ENCODE peak calls at places on chromosomes 6 and 20, in eight cellular contexts. C is psoas muscle, N is heart right ventricle, K is HCT116, P is dorsolateral prefrontal cortex, S is PC-9, I is IMR-90, D is left ventricle myocardium inferior. Y is an unnamed sample.

GRCh38 chr6:168192195-168192900 is 113.3 kb upstream of the FRMD1 start:
- DNase-seq in C (no peak), N (no peak), K (no peak), P (no peak), S (no peak), I (no peak), D (no peak), Y (peak)

GRCh38 chr6:150169609-150170008 is 26.8 kb downstream of the PPP1R14C start:
- DNase-seq in C (no peak), N (no peak), K (peak), P (no peak), S (no peak), I (peak), D (no peak), Y (no peak)

GRCh38 chr6:143108278-143108677 is 47.6 kb downstream of the AIG1 start:
- DNase-seq in C (no peak), N (no peak), K (no peak), P (no peak), S (no peak), I (no peak), D (no peak), Y (no peak)

GRCh38 chr20:50037123-50037522 is 54.3 kb downstream of the SNAI1 start:
- DNase-seq in C (no peak), N (no peak), K (no peak), P (no peak), S (no peak), I (no peak), D (no peak), Y (no peak)

GRCh38 chr6:29953001-29953436 is 10.7 kb downstream of the HLA-A start:
- DNase-seq in C (peak), N (no peak), K (peak), P (no peak), S (no peak), I (peak), D (no peak), Y (no peak)

GRCh38 chr6:41937881-41938574 is 3.6 kb downstream of the CCND3 start:
- DNase-seq in C (no peak), N (peak), K (no peak), P (no peak), S (no peak), I (no peak), D (no peak), Y (no peak)

GRCh38 chr6:167501831-167502385 is 177.0 kb downstream of the TTLL2 start:
- DNase-seq in C (peak), N (no peak), K (peak), P (no peak), S (peak), I (no peak), D (no peak), Y (no peak)

GRCh38 chr6:83633609-83634008 is 75.3 kb downstream of the SNAP91 start:
- DNase-seq in C (no peak), N (no peak), K (no peak), P (no peak), S (no peak), I (no peak), D (no peak), Y (no peak)

GRCh38 chr6:113854531-113855499 is 2.3 kb upstream of the MARCKS start:
- DNase-seq in C (peak), N (peak), K (no peak), P (peak), S (peak), I (peak), D (peak), Y (peak)

GRCh38 chr6:90466191-90466940 is 120.5 kb downstream of the MAP3K7 start:
- DNase-seq in C (no peak), N (no peak), K (no peak), P (no peak), S (no peak), I (peak), D (no peak), Y (no peak)

GRCh38 chr20:6651016-6651415 is 116.5 kb upstream of the BMP2 start:
- DNase-seq in C (peak), N (no peak), K (no peak), P (no peak), S (no peak), I (peak), D (no peak), Y (peak)

GRCh38 chr20:48359692-48360337 is 468.0 kb downstream of the PREX1 start:
- DNase-seq in C (no peak), N (no peak), K (no peak), P (no peak), S (peak), I (no peak), D (no peak), Y (no peak)

GRCh38 chr6:75147512-75147911 is 58.3 kb downstream of the COL12A1 start:
- DNase-seq in C (no peak), N (no peak), K (no peak), P (no peak), S (no peak), I (peak), D (no peak), Y (no peak)

GRCh38 chr20:31979713-31980426 is 11.9 kb downstream of the XKR7 start:
- DNase-seq in C (no peak), N (no peak), K (no peak), P (no peak), S (no peak), I (no peak), D (no peak), Y (no peak)

GRCh38 chr20:16530201-16530681 is 43.0 kb downstream of the KIF16B start:
- DNase-seq in C (no peak), N (no peak), K (peak), P (no peak), S (peak), I (peak), D (no peak), Y (no peak)

GRCh38 chr20:61185841-61186601 is 66.0 kb upstream of the CDH4 start:
- DNase-seq in C (no peak), N (no peak), K (no peak), P (no peak), S (no peak), I (peak), D (no peak), Y (no peak)

GRCh38 chr20:48541581-48542071 is 286.2 kb downstream of the PREX1 start:
- DNase-seq in C (no peak), N (no peak), K (no peak), P (no peak), S (no peak), I (no peak), D (no peak), Y (no peak)

GRCh38 chr6:127243501-127243900 is 23.2 kb upstream of the RNF146 start:
- DNase-seq in C (no peak), N (no peak), K (no peak), P (no peak), S (no peak), I (no peak), D (no peak), Y (no peak)

GRCh38 chr20:31593221-31594001 is 11.7 kb upstream of the ID1 start:
- DNase-seq in C (no peak), N (no peak), K (peak), P (no peak), S (peak), I (peak), D (no peak), Y (no peak)

GRCh38 chr20:19913927-19914614 is 103.1 kb upstream of the NAA20 start:
- DNase-seq in C (no peak), N (no peak), K (no peak), P (no peak), S (peak), I (peak), D (no peak), Y (no peak)

GRCh38 chr20:49471397-49471796 is 11.1 kb downstream of the KCNB1 start:
- DNase-seq in C (no peak), N (no peak), K (no peak), P (no peak), S (no peak), I (no peak), D (no peak), Y (no peak)

GRCh38 chr6:127606131-127606562 is 29.2 kb downstream of the C6orf58 start:
- DNase-seq in C (peak), N (no peak), K (peak), P (no peak), S (no peak), I (peak), D (no peak), Y (no peak)

GRCh38 chr6:6700421-6700820 is 111.9 kb downstream of the LY86 start:
- DNase-seq in C (no peak), N (no peak), K (no peak), P (no peak), S (no peak), I (no peak), D (no peak), Y (no peak)

GRCh38 chr20:51930775-51931174 is 128.5 kb upstream of the SALL4 start:
- DNase-seq in C (no peak), N (no peak), K (peak), P (no peak), S (no peak), I (peak), D (no peak), Y (no peak)

GRCh38 chr6:166330612-166331011 is 11.7 kb downstream of the SFT2D1 start:
- DNase-seq in C (peak), N (peak), K (no peak), P (peak), S (no peak), I (peak), D (peak), Y (no peak)

GRCh38 chr6:157800420-157801237 is 22.4 kb upstream of the SNX9 start:
- DNase-seq in C (no peak), N (no peak), K (no peak), P (no peak), S (no peak), I (peak), D (no peak), Y (no peak)

GRCh38 chr6:110217255-110217654 is 37.0 kb downstream of the CDC40 start:
- DNase-seq in C (no peak), N (no peak), K (no peak), P (no peak), S (no peak), I (peak), D (no peak), Y (no peak)

GRCh38 chr20:41717464-41717863 is 99.3 kb upstream of the CHD6 start:
- DNase-seq in C (no peak), N (no peak), K (no peak), P (peak), S (no peak), I (no peak), D (no peak), Y (no peak)

GRCh38 chr6:6825986-6826901 is 237.7 kb downstream of the LY86 start:
- DNase-seq in C (peak), N (peak), K (no peak), P (no peak), S (peak), I (no peak), D (peak), Y (peak)

GRCh38 chr6:135087803-135088202 is 33.2 kb upstream of the HBS1L start:
- DNase-seq in C (no peak), N (no peak), K (no peak), P (no peak), S (no peak), I (no peak), D (no peak), Y (no peak)

GRCh38 chr20:22428051-22428450 is 156.3 kb downstream of the FOXA2 start:
- DNase-seq in C (no peak), N (no peak), K (no peak), P (no peak), S (no peak), I (no peak), D (no peak), Y (no peak)

GRCh38 chr6:1099257-1099656 is 212.6 kb upstream of the FOXQ1 start:
- DNase-seq in C (no peak), N (no peak), K (no peak), P (no peak), S (no peak), I (no peak), D (no peak), Y (no peak)

GRCh38 chr6:154488802-154489437 is 21.6 kb downstream of the CNKSR3 start:
- DNase-seq in C (no peak), N (no peak), K (peak), P (no peak), S (peak), I (peak), D (no peak), Y (no peak)

GRCh38 chr6:36863670-36864540 is 10.7 kb downstream of the PPIL1 start:
- DNase-seq in C (no peak), N (no peak), K (no peak), P (no peak), S (no peak), I (no peak), D (no peak), Y (no peak)

GRCh38 chr6:157380458-157380778 is 572 bp upstream of the ZDHHC14 start:
- DNase-seq in C (no peak), N (no peak), K (no peak), P (peak), S (no peak), I (no peak), D (peak), Y (peak)

GRCh38 chr6:37624606-37625574 is 72.8 kb downstream of the MDGA1 start:
- DNase-seq in C (peak), N (peak), K (no peak), P (peak), S (peak), I (no peak), D (peak), Y (peak)

GRCh38 chr6:39530201-39530759 is 194.9 kb downstream of the KIF6 start:
- DNase-seq in C (no peak), N (no peak), K (no peak), P (no peak), S (no peak), I (no peak), D (no peak), Y (no peak)

GRCh38 chr6:116881236-116881635 is 4.2 kb downstream of the RFX6 start:
- DNase-seq in C (no peak), N (no peak), K (peak), P (no peak), S (no peak), I (no peak), D (no peak), Y (no peak)

GRCh38 chr6:2355155-2355554 is 109.8 kb upstream of the GMDS start:
- DNase-seq in C (no peak), N (no peak), K (no peak), P (no peak), S (no peak), I (peak), D (no peak), Y (no peak)

GRCh38 chr6:2351807-2352431 is 106.5 kb upstream of the GMDS start:
- DNase-seq in C (no peak), N (no peak), K (no peak), P (no peak), S (no peak), I (peak), D (no peak), Y (no peak)

GRCh38 chr6:2353412-2354137 is 108.2 kb upstream of the GMDS start:
- DNase-seq in C (no peak), N (peak), K (peak), P (no peak), S (peak), I (peak), D (peak), Y (peak)

GRCh38 chr6:2351090-2351489 is 105.7 kb upstream of the GMDS start:
- DNase-seq in C (no peak), N (no peak), K (no peak), P (no peak), S (no peak), I (no peak), D (no peak), Y (no peak)

GRCh38 chr6:2354138-2354491 is 108.7 kb upstream of the GMDS start:
- DNase-seq in C (no peak), N (no peak), K (no peak), P (no peak), S (no peak), I (no peak), D (no peak), Y (no peak)
- TF ChIP-seq CTCF in C (no peak), N (peak), K (no peak), P (no peak), S (peak), I (no peak), D (peak), Y (no peak)

DNA sequence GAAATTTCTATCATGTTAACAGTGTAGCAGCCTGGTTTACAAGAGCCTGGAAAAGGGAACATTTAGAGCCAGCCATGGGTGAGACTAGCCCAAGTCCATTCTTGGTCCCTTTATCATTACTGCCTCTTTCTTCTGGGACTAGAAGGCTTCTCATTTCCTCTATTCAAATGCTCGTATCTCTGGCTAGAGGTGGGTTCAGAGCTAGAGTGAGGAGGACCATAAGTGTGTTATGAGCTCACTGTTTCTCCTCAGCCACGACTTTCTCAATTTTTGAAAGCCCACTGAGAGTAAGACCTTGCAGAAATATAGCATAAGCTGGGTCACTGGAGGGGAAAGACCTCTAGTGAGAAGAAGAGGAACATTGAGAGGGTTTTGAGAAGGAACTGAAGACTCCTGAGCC is 100.0 kb downstream of the SOBP start:
- DNase-seq in C (no peak), N (no peak), K (no peak), P (no peak), S (no peak), I (no peak), D (no peak), Y (no peak)
- H3K27ac ChIP-seq in C (no peak), N (no peak), K (no peak), P (no peak), S (no peak), I (no peak), D (no peak), Y (no peak)

DNA sequence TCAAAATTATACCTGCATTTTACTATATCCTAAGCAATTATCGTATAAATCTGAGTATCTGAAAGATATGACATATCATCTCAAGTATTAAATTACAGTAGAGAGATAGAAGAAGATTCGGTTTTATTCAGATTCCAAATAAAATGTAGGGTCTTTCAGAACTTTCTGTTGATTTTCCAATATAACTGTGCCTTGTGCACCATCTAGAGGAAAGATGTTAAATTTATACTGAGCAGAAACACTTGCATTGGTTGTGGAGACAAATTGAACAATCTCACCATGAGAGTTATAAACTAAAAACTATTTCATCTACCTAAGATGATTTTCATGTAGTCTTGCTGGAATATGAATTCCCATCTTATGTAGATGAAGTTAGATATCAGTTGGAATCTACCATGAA is 26.8 kb upstream of the HSF2 start:
- DNase-seq in C (no peak), N (no peak), K (no peak), P (no peak), S (no peak), I (peak), D (no peak), Y (no peak)
- TF ChIP-seq CTCF in C (peak), N (peak), K (peak), P (peak), S (peak), I (peak), D (peak), Y (no peak)

DNA sequence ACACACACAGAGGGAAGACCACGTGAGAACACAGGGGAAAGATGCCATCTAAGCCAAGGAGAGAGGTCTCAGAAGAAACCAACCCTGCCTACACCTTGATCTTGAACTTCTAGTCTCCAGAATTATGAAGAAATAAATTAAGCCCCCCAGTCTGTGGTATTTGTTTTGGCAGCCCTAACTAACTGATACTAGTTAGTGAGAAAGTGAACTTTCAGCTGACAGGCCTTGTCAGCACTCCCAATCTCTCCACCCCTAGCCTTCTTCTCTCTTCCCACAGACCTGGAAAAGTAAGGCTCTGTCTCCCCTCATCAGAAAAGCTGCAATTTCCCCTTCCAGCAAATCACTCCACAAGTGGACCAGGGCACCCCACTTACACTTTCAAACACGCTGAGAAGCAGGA is 108.6 kb upstream of the CDYL start:
- DNase-seq in C (no peak), N (no peak), K (no peak), P (no peak), S (no peak), I (no peak), D (no peak), Y (no peak)
- H3K27ac ChIP-seq in C (no peak), N (no peak), K (no peak), P (no peak), S (no peak), I (no peak), D (no peak), Y (no peak)

GRCh38 chr20:63733579-63734081 is 2.8 kb upstream of the LIME1 start:
- DNase-seq in C (no peak), N (no peak), K (no peak), P (no peak), S (no peak), I (no peak), D (no peak), Y (peak)

GRCh38 chr20:63735859-63736718 is at the start of gene LIME1:
- DNase-seq in C (peak), N (no peak), K (no peak), P (peak), S (no peak), I (no peak), D (no peak), Y (peak)

GRCh38 chr20:63736893-63737689 is 627 bp downstream of the LIME1 start:
- DNase-seq in C (peak), N (no peak), K (no peak), P (no peak), S (no peak), I (no peak), D (no peak), Y (peak)

GRCh38 chr20:63734111-63734945 is 2.1 kb upstream of the LIME1 start:
- DNase-seq in C (no peak), N (no peak), K (no peak), P (no peak), S (no peak), I (no peak), D (no peak), Y (peak)

DNA sequence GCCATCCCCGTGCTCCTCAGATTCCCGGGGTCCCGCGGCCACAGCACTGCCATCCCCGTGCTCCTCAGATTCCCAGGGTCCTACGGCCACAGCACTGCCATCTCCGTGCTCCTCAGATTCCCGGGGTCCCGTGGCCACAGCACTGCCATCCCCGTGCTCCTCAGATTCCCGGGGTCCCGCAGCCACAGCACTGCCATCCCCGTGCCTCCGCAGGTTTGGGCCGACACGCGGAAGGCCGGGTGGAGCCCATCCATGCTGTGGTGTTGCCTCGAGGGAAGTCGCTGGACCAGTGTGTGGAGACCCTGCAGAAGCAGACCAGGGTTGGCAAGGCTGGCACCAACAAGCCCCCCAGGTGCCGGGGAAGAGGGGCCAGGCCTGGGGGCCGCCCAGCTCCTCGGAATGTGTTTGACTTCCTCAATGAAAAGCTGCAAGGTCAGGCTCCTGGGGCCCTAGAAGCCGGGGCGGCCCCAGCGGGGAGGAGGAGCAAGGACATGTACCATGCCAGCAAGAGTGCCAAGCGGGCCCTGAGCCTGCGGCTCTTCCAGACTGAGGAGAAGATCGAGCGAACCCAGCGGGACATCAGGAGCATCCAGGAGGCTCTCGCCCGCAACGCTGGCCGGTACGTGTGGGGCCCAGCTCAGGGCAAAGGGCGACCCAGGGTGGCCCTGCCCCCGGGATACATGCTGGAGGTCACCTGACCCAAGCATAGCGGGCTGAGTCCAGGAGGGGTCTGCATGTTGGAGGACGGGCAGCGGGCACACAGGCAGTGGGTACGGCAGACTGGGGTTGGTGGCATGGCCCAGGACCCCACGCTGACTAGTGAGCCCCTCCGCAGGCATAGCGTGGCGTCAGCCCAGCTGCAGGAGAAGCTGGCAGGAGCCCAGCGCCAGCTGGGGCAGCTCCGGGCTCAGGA is 1.3 kb upstream of the LIME1 start:
- DNase-seq in C (no peak), N (no peak), K (no peak), P (peak), S (no peak), I (no peak), D (no peak), Y (no peak)
- TF ChIP-seq CTCF in C (no peak), N (no peak), K (no peak), P (no peak), S (no peak), I (no peak), D (no peak), Y (no peak)

Y was measured in tibial artery.